ENCODE peak calls at places on chromosome 13, in six cellular contexts. H is NCI-H510A treated with DMSO at 0.1 percent for 48 hours; S is EL; X is memory B cell; I is ELR; F is activated CD8-positive, alpha-beta memory T cell treated with anti-CD3 and anti-CD28 coated beads for 4 hours. Y is an unnamed sample.

GRCh38 chr13:98142427-98143156 is at the start of gene FARP1:
- DNase-seq in S (peak), H (peak), I (peak), X (peak), F (no peak), Y (no peak)

GRCh38 chr13:44757671-44758070 is 181.5 kb upstream of the TSC22D1 start:
- DNase-seq in X (no peak), H (no peak), S (no peak), I (no peak), F (no peak), Y (no peak)

GRCh38 chr13:41345921-41346589 is 35.0 kb downstream of the NAA16 start:
- DNase-seq in F (no peak), S (no peak), H (no peak), I (no peak), X (no peak), Y (no peak)

GRCh38 chr13:110107568-110108347 is 199.2 kb downstream of the COL4A1 start:
- DNase-seq in H (no peak), I (peak), F (no peak), X (no peak), S (no peak), Y (no peak)

GRCh38 chr13:59996461-59996860 is 167.3 kb downstream of the DIAPH3 start:
- DNase-seq in I (no peak), F (no peak), H (no peak), S (no peak), X (no peak), Y (no peak)

GRCh38 chr13:46062190-46062589 is 9.6 kb upstream of the ZC3H13 start:
- DNase-seq in I (peak), S (peak), F (no peak), H (no peak), X (no peak), Y (no peak)

GRCh38 chr13:93552596-93552995 is 326.0 kb downstream of the GPC6 start:
- DNase-seq in X (no peak), H (peak), I (no peak), S (no peak), F (no peak), Y (no peak)

GRCh38 chr13:87331178-87331577 is 340.0 kb upstream of the SLITRK5 start:
- DNase-seq in X (no peak), H (no peak), I (no peak), S (no peak), F (no peak), Y (no peak)

GRCh38 chr13:41562083-41562482 is 104.7 kb downstream of the RGCC start:
- DNase-seq in I (peak), X (no peak), F (no peak), S (peak), H (no peak), Y (no peak)

GRCh38 chr13:51679616-51680015 is 95.4 kb downstream of the WDFY2 start:
- DNase-seq in H (no peak), X (no peak), F (no peak), I (no peak), S (peak), Y (no peak)

GRCh38 chr13:46796129-46796514 is 839 bp downstream of the ESD start:
- DNase-seq in S (no peak), I (no peak), F (no peak), X (no peak), H (no peak), Y (no peak)

GRCh38 chr13:72808917-72809500 is 27.1 kb downstream of the PIBF1 start:
- DNase-seq in S (peak), I (peak), F (no peak), H (no peak), X (no peak), Y (peak)

GRCh38 chr13:78659450-78660110 is 625 bp upstream of the OBI1 start:
- DNase-seq in X (no peak), F (no peak), S (no peak), H (no peak), I (peak), Y (no peak)

GRCh38 chr13:23632741-23633140 is 62.5 kb downstream of the TNFRSF19 start:
- DNase-seq in S (no peak), H (no peak), X (no peak), I (no peak), F (no peak), Y (peak)

GRCh38 chr13:19069684-19070397 is 111.8 kb downstream of the TUBA3C start:
- DNase-seq in H (no peak), F (no peak), I (no peak), X (no peak), S (no peak), Y (no peak)

GRCh38 chr13:30116379-30116778 is 191.0 kb downstream of the KATNAL1 start:
- DNase-seq in H (no peak), I (no peak), S (no peak), F (no peak), X (no peak), Y (no peak)

GRCh38 chr13:91045351-91046034 is 302.0 kb upstream of the MIR17HG start:
- DNase-seq in X (no peak), F (no peak), S (no peak), I (peak), H (peak), Y (peak)

GRCh38 chr13:42040730-42041016 is 7.8 kb upstream of the DGKH start:
- DNase-seq in H (no peak), F (no peak), S (no peak), X (no peak), I (no peak), Y (no peak)

GRCh38 chr13:101691326-101691725 is 238.9 kb downstream of the ITGBL1 start:
- DNase-seq in I (peak), H (no peak), X (no peak), S (peak), F (no peak), Y (no peak)

GRCh38 chr13:82597737-82598136 is 1284.5 kb downstream of the SLITRK1 start:
- DNase-seq in X (no peak), H (no peak), I (no peak), F (no peak), S (no peak), Y (no peak)

GRCh38 chr13:25992076-25992475 is 59.7 kb downstream of the SHISA2 start:
- DNase-seq in S (no peak), X (no peak), H (no peak), I (no peak), F (no peak), Y (no peak)

GRCh38 chr13:110923777-110924638 is 9.1 kb upstream of the ANKRD10 start:
- DNase-seq in X (no peak), H (no peak), S (no peak), I (no peak), F (no peak), Y (no peak)

GRCh38 chr13:51425410-51426042 is 27.3 kb downstream of the INTS6 start:
- DNase-seq in I (no peak), F (no peak), X (no peak), H (no peak), S (peak), Y (no peak)

GRCh38 chr13:39765801-39766463 is 110.5 kb downstream of the COG6 start:
- DNase-seq in H (no peak), S (peak), I (peak), F (no peak), X (no peak), Y (peak)

GRCh38 chr13:52738719-52739467 is 727 bp downstream of the CNMD start:
- DNase-seq in F (no peak), X (peak), S (no peak), I (peak), H (no peak), Y (no peak)

GRCh38 chr13:43494206-43494605 is 292.6 kb downstream of the ENOX1 start:
- DNase-seq in F (no peak), X (no peak), S (no peak), I (no peak), H (no peak), Y (no peak)

GRCh38 chr13:110308377-110309158 is 1.5 kb downstream of the COL4A2 start:
- DNase-seq in S (peak), X (no peak), I (peak), H (no peak), F (no peak), Y (no peak)

GRCh38 chr13:31864307-31864706 is 125.0 kb downstream of the RXFP2 start:
- DNase-seq in X (no peak), I (no peak), S (no peak), F (no peak), H (no peak), Y (no peak)

GRCh38 chr13:100389617-100390016 is 199.0 kb downstream of the GGACT start:
- DNase-seq in H (no peak), S (no peak), X (no peak), I (no peak), F (no peak), Y (no peak)

GRCh38 chr13:59946924-59947323 is 216.8 kb downstream of the DIAPH3 start:
- DNase-seq in F (no peak), H (no peak), I (no peak), X (no peak), S (peak), Y (no peak)

GRCh38 chr13:46022476-46022875 is 30.1 kb downstream of the ZC3H13 start:
- DNase-seq in F (no peak), I (no peak), S (no peak), X (no peak), H (no peak), Y (no peak)

GRCh38 chr13:31201341-31202024 is 1.7 kb downstream of the B3GLCT start:
- DNase-seq in F (no peak), X (no peak), S (peak), H (no peak), I (peak), Y (no peak)

GRCh38 chr13:99796175-99796819 is 175.3 kb downstream of the ZIC5 start:
- DNase-seq in I (peak), H (no peak), F (no peak), X (no peak), S (peak), Y (peak)

GRCh38 chr13:60617863-60618733 is 221.1 kb downstream of the TDRD3 start:
- DNase-seq in F (no peak), S (peak), H (no peak), X (no peak), I (peak), Y (no peak)

Y was measured in Karpas-422.